ENCODE peak calls at places on chromosomes 11 and 22, in eight cellular contexts. D is esophagus squamous epithelium, Z is body of pancreas, S is IMR-90, C is OCI-LY7, K is mesendoderm, L is PC-9, U is lung. Y is an unnamed sample. For H3K36me3, the result is how much of the 10 kb centered on the place peaks cover.

GRCh38 chr22:48346911-48347310 is 1480.8 kb downstream of the BRD1 start:
- DNase-seq in D (no peak), Z (no peak), S (no peak), C (no peak), K (no peak), L (no peak), U (no peak), Y (no peak)

GRCh38 chr11:114785820-114786219 is 107.5 kb downstream of the NXPE2 start:
- DNase-seq in D (no peak), Z (no peak), S (no peak), C (no peak), K (no peak), L (no peak), U (no peak), Y (no peak)

GRCh38 chr22:42188808-42189447 is 58.3 kb upstream of the CYP2D6 start:
- DNase-seq in D (no peak), Z (no peak), S (peak), C (no peak), K (peak), L (peak), U (no peak), Y (no peak)

GRCh38 chr11:104151404-104152204 is 12.3 kb downstream of the PDGFD start:
- DNase-seq in D (no peak), Z (no peak), S (no peak), C (peak), K (no peak), L (no peak), U (no peak), Y (no peak)

GRCh38 chr11:33262016-33262638 is 4.9 kb downstream of the HIPK3 start:
- DNase-seq in D (no peak), Z (no peak), S (peak), C (no peak), K (no peak), L (no peak), U (no peak), Y (no peak)

GRCh38 chr11:60334005-60334620 is 7.1 kb downstream of the MS4A6E start:
- DNase-seq in D (no peak), Z (peak), S (peak), C (peak), K (peak), L (no peak), U (peak), Y (peak)

GRCh38 chr11:45930031-45930794 is 7.8 kb downstream of the LARGE2 start:
- DNase-seq in D (peak), Z (peak), S (no peak), C (peak), K (no peak), L (no peak), U (no peak), Y (peak)

GRCh38 chr11:92765965-92766371 is 203.5 kb upstream of the MTNR1B start:
- DNase-seq in D (no peak), Z (peak), S (peak), C (no peak), K (peak), L (no peak), U (peak), Y (no peak)

GRCh38 chr22:42994917-42995562 is 19.9 kb downstream of the PACSIN2 start:
- DNase-seq in D (no peak), Z (peak), S (peak), C (peak), K (no peak), L (peak), U (peak), Y (no peak)

GRCh38 chr11:75277991-75278790 is 37.6 kb downstream of the TPBGL start:
- DNase-seq in D (no peak), Z (no peak), S (no peak), C (no peak), K (no peak), L (no peak), U (no peak), Y (no peak)

GRCh38 chr11:123519055-123519796 is 89.2 kb downstream of the GRAMD1B start:
- DNase-seq in D (no peak), Z (no peak), S (peak), C (no peak), K (peak), L (peak), U (no peak), Y (no peak)

GRCh38 chr11:13278620-13279486 is 1.3 kb downstream of the BMAL1 start:
- DNase-seq in D (no peak), Z (no peak), S (no peak), C (no peak), K (peak), L (no peak), U (no peak), Y (no peak)

GRCh38 chr22:38841211-38841610 is 2.6 kb downstream of the NPTXR start:
- DNase-seq in D (no peak), Z (peak), S (no peak), C (no peak), K (no peak), L (no peak), U (no peak), Y (no peak)

GRCh38 chr11:8746575-8746974 is 64.0 kb downstream of the RPL27A start:
- DNase-seq in D (no peak), Z (no peak), S (no peak), C (no peak), K (no peak), L (no peak), U (no peak), Y (no peak)

GRCh38 chr22:26360169-26360885 is 68.7 kb upstream of the ASPHD2 start:
- DNase-seq in D (no peak), Z (peak), S (peak), C (peak), K (peak), L (peak), U (peak), Y (peak)

GRCh38 chr11:126172596-126173038 is 38.8 kb downstream of the RPUSD4 start:
- DNase-seq in D (no peak), Z (no peak), S (peak), C (no peak), K (no peak), L (no peak), U (no peak), Y (no peak)

GRCh38 chr11:4087551-4087950 is 7.0 kb upstream of the RRM1 start:
- DNase-seq in D (no peak), Z (no peak), S (peak), C (no peak), K (peak), L (no peak), U (no peak), Y (no peak)

GRCh38 chr22:34111210-34111824 is 191.0 kb upstream of the LARGE1 start:
- DNase-seq in D (no peak), Z (peak), S (no peak), C (peak), K (peak), L (no peak), U (no peak), Y (no peak)

GRCh38 chr11:47917643-47918369 is 62.6 kb upstream of the PTPRJ start:
- DNase-seq in D (peak), Z (peak), S (peak), C (peak), K (peak), L (peak), U (peak), Y (peak)

GRCh38 chr11:34030386-34030785 is 21.1 kb upstream of the CAPRIN1 start:
- DNase-seq in D (no peak), Z (no peak), S (no peak), C (no peak), K (no peak), L (peak), U (no peak), Y (no peak)

GRCh38 chr11:118746988-118747585 is 43.9 kb downstream of the DDX6 start:
- DNase-seq in D (no peak), Z (no peak), S (peak), C (no peak), K (no peak), L (no peak), U (no peak), Y (no peak)

GRCh38 chr11:1660025-1660867 is 30.7 kb downstream of the KRTAP5-5 start:
- DNase-seq in D (no peak), Z (no peak), S (no peak), C (no peak), K (no peak), L (no peak), U (no peak), Y (no peak)

GRCh38 chr11:73944085-73944484 is 6.7 kb upstream of the DNAJB13 start:
- DNase-seq in D (no peak), Z (no peak), S (no peak), C (no peak), K (no peak), L (peak), U (no peak), Y (no peak)

GRCh38 chr22:41603873-41604332 is 14.3 kb upstream of the PMM1 start:
- DNase-seq in D (no peak), Z (no peak), S (no peak), C (no peak), K (no peak), L (no peak), U (no peak), Y (peak)

GRCh38 chr11:1197431-1197885 is 25.4 kb upstream of the MUC5B start:
- DNase-seq in D (no peak), Z (no peak), S (no peak), C (no peak), K (no peak), L (no peak), U (no peak), Y (no peak)

GRCh38 chr11:125088576-125089455 is 22.6 kb downstream of the TMEM218 start:
- DNase-seq in D (no peak), Z (no peak), S (no peak), C (no peak), K (no peak), L (no peak), U (no peak), Y (no peak)

GRCh38 chr11:13366266-13367026 is 88.9 kb downstream of the BMAL1 start:
- DNase-seq in D (no peak), Z (no peak), S (peak), C (no peak), K (no peak), L (no peak), U (no peak), Y (no peak)

GRCh38 chr11:35305670-35306382 is 113.5 kb downstream of the SLC1A2 start:
- DNase-seq in D (no peak), Z (no peak), S (peak), C (peak), K (peak), L (no peak), U (no peak), Y (peak)

GRCh38 chr11:35307221-35307621 is 112.1 kb downstream of the SLC1A2 start:
- DNase-seq in D (no peak), Z (no peak), S (no peak), C (no peak), K (no peak), L (no peak), U (no peak), Y (no peak)

GRCh38 chr11:35304393-35304790 is 115.0 kb downstream of the SLC1A2 start:
- DNase-seq in D (no peak), Z (no peak), S (peak), C (no peak), K (peak), L (peak), U (no peak), Y (no peak)

GRCh38 chr11:35303596-35304392 is 115.6 kb downstream of the SLC1A2 start:
- DNase-seq in D (no peak), Z (peak), S (peak), C (no peak), K (no peak), L (peak), U (peak), Y (no peak)

GRCh38 chr11:35304900-35305299 is 114.5 kb downstream of the SLC1A2 start:
- DNase-seq in D (no peak), Z (no peak), S (no peak), C (no peak), K (no peak), L (no peak), U (no peak), Y (no peak)
- H3K27ac ChIP-seq in D (peak), Z (no peak), S (peak), C (no peak), K (no peak), L (peak), U (peak), Y (no peak)

GRCh38 chr11:67310246-67311050 is 7.1 kb downstream of the SSH3 start:
- DNase-seq in D (no peak), Z (no peak), S (no peak), C (no peak), K (no peak), L (no peak), U (no peak), Y (no peak)

GRCh38 chr11:67311051-67311555 is 7.8 kb downstream of the SSH3 start:
- DNase-seq in D (no peak), Z (no peak), S (no peak), C (no peak), K (no peak), L (no peak), U (no peak), Y (no peak)

GRCh38 chr11:67312187-67313021 is 9.1 kb downstream of the SSH3 start:
- DNase-seq in D (no peak), Z (peak), S (no peak), C (no peak), K (no peak), L (peak), U (peak), Y (no peak)

GRCh38 chr11:67313125-67313890 is 10.0 kb downstream of the SSH3 start:
- DNase-seq in D (no peak), Z (no peak), S (no peak), C (no peak), K (no peak), L (no peak), U (no peak), Y (no peak)

GRCh38 chr11:67311556-67312082 is 8.3 kb downstream of the SSH3 start:
- DNase-seq in D (no peak), Z (no peak), S (no peak), C (no peak), K (no peak), L (no peak), U (no peak), Y (no peak)
- H3K36me3 ChIP-seq in D (under half), Z (under half), S (under half), C (under half), K (under half), L (under half), U (under half), Y (under half)

GRCh38 chr11:102830328-102830727 is 13.1 kb downstream of the MMP3 start:
- DNase-seq in D (no peak), Z (no peak), S (peak), C (no peak), K (no peak), L (no peak), U (no peak), Y (no peak)

GRCh38 chr11:102833731-102834130 is 9.7 kb downstream of the MMP3 start:
- DNase-seq in D (no peak), Z (no peak), S (no peak), C (no peak), K (no peak), L (no peak), U (no peak), Y (no peak)

GRCh38 chr11:102831128-102831708 is 12.2 kb downstream of the MMP3 start:
- DNase-seq in D (no peak), Z (peak), S (peak), C (no peak), K (peak), L (no peak), U (no peak), Y (peak)

GRCh38 chr11:102832612-102833011 is 10.8 kb downstream of the MMP3 start:
- DNase-seq in D (no peak), Z (no peak), S (no peak), C (no peak), K (no peak), L (peak), U (no peak), Y (no peak)

DNA sequence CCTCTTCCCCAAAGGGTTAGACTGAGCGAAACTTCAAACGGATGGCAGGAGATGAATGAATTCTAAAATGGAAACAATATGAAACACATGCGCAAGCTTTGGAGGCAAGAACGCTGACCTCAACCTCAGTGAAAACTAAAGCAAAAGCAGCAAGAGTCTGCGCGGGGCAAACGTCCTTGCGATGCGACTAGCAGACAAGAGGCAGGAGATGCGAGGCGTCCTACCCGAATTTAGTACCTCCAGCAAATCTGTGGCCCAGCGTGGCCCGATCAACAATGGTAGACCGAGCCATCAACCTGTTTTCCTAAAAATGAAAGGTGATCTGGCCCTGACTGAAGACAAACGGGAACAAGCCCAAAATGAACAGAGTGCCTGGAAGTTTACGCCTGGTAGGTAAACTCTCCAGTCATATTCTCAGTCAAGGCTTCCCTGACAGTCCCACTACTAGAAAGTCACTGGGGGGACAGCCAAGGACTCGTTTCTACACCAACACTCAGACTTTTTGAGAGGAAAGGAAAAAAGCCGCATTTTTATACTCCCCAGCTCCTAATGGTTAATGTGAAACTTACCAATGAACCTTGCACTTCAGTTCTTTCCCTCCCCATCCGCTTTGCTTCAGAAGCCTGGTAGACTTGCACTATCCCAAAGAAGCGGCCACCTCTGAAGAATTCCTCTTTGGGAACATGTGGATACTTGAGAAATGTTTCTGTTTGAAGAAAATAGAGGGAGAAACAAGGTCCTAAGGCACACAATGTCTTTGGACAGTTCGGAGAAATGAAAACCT is 11.5 kb downstream of the MMP3 start:
- DNase-seq in D (no peak), Z (no peak), S (no peak), C (no peak), K (no peak), L (no peak), U (no peak), Y (no peak)
- H3K4me3 ChIP-seq in D (no peak), Z (no peak), S (peak), C (no peak), K (no peak), L (no peak), U (no peak), Y (no peak)

DNA sequence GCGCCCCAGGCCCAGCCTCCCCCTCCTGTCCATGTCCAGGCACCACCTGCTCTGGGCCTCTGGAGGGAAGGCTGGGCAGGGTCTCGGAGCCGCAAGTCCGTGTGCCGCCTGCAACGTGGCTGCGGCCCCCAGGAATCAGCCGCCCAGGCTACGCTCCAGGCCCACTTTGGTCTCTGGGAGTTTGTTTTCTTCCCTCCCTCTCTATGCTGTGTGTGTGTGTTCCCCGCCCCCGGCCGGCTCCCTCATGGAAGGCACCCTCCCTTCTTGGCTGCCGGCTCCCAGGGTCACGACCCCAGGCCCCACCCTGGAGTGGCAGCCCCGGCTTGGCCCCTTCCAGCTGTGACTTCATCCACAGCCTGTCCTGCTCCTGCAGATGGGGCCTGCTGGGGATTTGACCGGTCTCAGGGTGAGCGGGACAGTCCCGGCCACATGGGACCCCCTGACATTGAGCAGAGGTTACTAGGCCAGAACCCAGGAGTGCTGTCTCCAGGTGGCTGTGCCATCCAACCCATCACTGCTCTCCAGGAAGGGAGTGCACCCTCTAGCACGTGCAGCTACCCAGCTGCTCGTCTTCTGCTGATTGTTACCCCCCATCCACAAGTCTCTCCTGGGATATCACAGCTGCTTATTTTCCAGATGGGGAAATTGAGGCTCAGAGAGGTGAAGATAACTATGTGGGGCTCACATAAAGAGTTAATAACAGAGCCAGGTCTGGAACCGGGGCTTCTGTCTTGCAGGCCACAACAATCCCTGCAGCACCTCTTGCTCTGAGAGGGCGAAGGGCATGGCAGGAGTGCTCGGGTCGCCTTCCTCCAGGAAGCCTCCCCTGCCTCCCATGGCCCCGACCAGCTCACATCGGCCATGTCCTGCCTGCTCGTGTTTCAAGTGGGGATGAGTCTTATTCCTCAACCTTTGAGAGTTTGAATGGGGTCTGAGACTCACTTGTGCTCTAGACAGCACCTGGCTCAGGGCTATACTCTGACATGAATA is 2.8 kb upstream of the LIF start:
- DNase-seq in D (no peak), Z (no peak), S (no peak), C (no peak), K (no peak), L (no peak), U (no peak), Y (no peak)
- H3K27ac ChIP-seq in D (peak), Z (no peak), S (peak), C (no peak), K (no peak), L (peak), U (no peak), Y (no peak)

GRCh38 chr11:69062873-69063665 is 14.3 kb downstream of the TPCN2 start:
- DNase-seq in D (no peak), Z (no peak), S (no peak), C (no peak), K (no peak), L (no peak), U (no peak), Y (no peak)

GRCh38 chr11:69065136-69065710 is 16.5 kb downstream of the TPCN2 start:
- DNase-seq in D (no peak), Z (no peak), S (no peak), C (no peak), K (no peak), L (no peak), U (no peak), Y (no peak)

GRCh38 chr11:69066122-69067112 is 17.7 kb downstream of the TPCN2 start:
- DNase-seq in D (no peak), Z (no peak), S (no peak), C (no peak), K (no peak), L (no peak), U (no peak), Y (no peak)

GRCh38 chr11:69063671-69064260 is 15.0 kb downstream of the TPCN2 start:
- DNase-seq in D (no peak), Z (no peak), S (no peak), C (no peak), K (no peak), L (no peak), U (no peak), Y (no peak)

DNA sequence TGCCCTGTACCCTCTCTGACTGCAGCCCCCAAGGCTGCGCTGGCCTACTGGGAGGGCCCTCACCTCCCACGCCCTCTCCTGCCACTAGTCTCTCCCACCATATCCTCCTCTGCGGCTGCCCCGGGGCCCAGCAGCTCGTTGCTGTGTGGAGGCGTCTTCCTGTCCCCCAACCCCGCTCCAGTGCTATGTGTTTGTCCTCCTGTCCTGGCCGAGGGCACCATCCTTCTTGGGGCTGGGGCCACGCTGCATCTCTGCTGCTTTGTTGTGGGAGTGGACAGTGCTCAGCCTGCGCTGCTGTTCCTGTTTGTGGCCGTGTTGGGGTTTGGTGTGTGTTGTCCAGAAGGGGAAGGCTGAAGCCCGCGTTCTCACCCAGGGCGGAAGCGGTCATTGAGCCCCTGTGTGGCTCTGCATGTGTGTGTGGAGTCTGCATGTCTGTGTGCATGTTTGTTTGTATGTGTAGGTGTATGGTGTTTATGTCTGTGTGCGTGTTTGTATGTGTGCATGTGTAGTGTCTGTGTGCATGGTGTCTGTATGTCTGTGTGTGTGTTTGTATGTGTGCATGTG is 15.7 kb downstream of the TPCN2 start:
- DNase-seq in D (no peak), Z (no peak), S (no peak), C (no peak), K (no peak), L (no peak), U (no peak), Y (no peak)
- H3K36me3 ChIP-seq in D (under half), Z (under half), S (under half), C (under half), K (under half), L (under half), U (under half), Y (under half)

Y was measured in CD8-positive, alpha-beta memory T cell.